ENCODE peak calls at places on chromosome 9, in five cellular contexts. One of them, this sample, is unnamed.

GRCh38 chr9:79610019-79610760 is 38.4 kb downstream of the TLE4 start:
- DNase-seq in brain microvascular endothelial cell: peak; percentile 4
- DNase-seq in CD8-positive, alpha-beta T cell: no peak
- DNase-seq in AG10803: peak; percentile 80
- DNase-seq in cardiac fibroblast: no peak
- DNase-seq in this sample: peak; percentile 79

GRCh38 chr9:134570151-134570621 is 71.4 kb upstream of the COL5A1 start:
- DNase-seq in brain microvascular endothelial cell: no peak
- DNase-seq in CD8-positive, alpha-beta T cell: no peak
- DNase-seq in AG10803: peak; percentile 73
- DNase-seq in cardiac fibroblast: no peak
- DNase-seq in this sample: no peak

GRCh38 chr9:84343111-84343521 is 2.6 kb upstream of the SLC28A3 start:
- DNase-seq in brain microvascular endothelial cell: peak; percentile 85
- DNase-seq in CD8-positive, alpha-beta T cell: no peak
- DNase-seq in AG10803: no peak
- DNase-seq in cardiac fibroblast: peak; percentile 89
- DNase-seq in this sample: peak; percentile 28

GRCh38 chr9:112856843-112857242 is 33.8 kb downstream of the SLC46A2 start:
- DNase-seq in brain microvascular endothelial cell: no peak
- DNase-seq in CD8-positive, alpha-beta T cell: no peak
- DNase-seq in AG10803: no peak
- DNase-seq in cardiac fibroblast: no peak
- DNase-seq in this sample: no peak

GRCh38 chr9:113665756-113666155 is 202.2 kb downstream of the RGS3 start:
- DNase-seq in brain microvascular endothelial cell: no peak
- DNase-seq in CD8-positive, alpha-beta T cell: no peak
- DNase-seq in AG10803: no peak
- DNase-seq in cardiac fibroblast: no peak
- DNase-seq in this sample: no peak

GRCh38 chr9:95729066-95729465 is 146.4 kb upstream of the ERCC6L2 start:
- DNase-seq in brain microvascular endothelial cell: no peak
- DNase-seq in CD8-positive, alpha-beta T cell: no peak
- DNase-seq in AG10803: no peak
- DNase-seq in cardiac fibroblast: no peak
- DNase-seq in this sample: no peak

GRCh38 chr9:83966209-83966582 is 13.8 kb downstream of the HNRNPK start:
- DNase-seq in brain microvascular endothelial cell: no peak
- DNase-seq in CD8-positive, alpha-beta T cell: no peak
- DNase-seq in AG10803: no peak
- DNase-seq in cardiac fibroblast: no peak
- DNase-seq in this sample: no peak

GRCh38 chr9:91034976-91035824 is 233.6 kb downstream of the SYK start:
- DNase-seq in brain microvascular endothelial cell: no peak
- DNase-seq in CD8-positive, alpha-beta T cell: no peak
- DNase-seq in AG10803: no peak
- DNase-seq in cardiac fibroblast: no peak
- DNase-seq in this sample: no peak

GRCh38 chr9:112754578-112754977 is 4.0 kb downstream of the SNX30 start:
- DNase-seq in brain microvascular endothelial cell: no peak
- DNase-seq in CD8-positive, alpha-beta T cell: peak; percentile 56
- DNase-seq in AG10803: peak; percentile 64
- DNase-seq in cardiac fibroblast: peak; percentile 40
- DNase-seq in this sample: no peak

GRCh38 chr9:109966643-109967368 is 186.8 kb downstream of the PALM2AKAP2 start:
- DNase-seq in brain microvascular endothelial cell: no peak
- DNase-seq in CD8-positive, alpha-beta T cell: no peak
- DNase-seq in AG10803: no peak
- DNase-seq in cardiac fibroblast: no peak
- DNase-seq in this sample: no peak

GRCh38 chr9:114696814-114697544 is 15.0 kb upstream of the TEX48 start:
- DNase-seq in brain microvascular endothelial cell: peak; percentile 34
- DNase-seq in CD8-positive, alpha-beta T cell: no peak
- DNase-seq in AG10803: no peak
- DNase-seq in cardiac fibroblast: no peak
- DNase-seq in this sample: peak; percentile 56

GRCh38 chr9:134025606-134026541 is 593 bp downstream of the BRD3OS start:
- DNase-seq in brain microvascular endothelial cell: peak; percentile 14
- DNase-seq in CD8-positive, alpha-beta T cell: peak; percentile 70
- DNase-seq in AG10803: peak; percentile 40
- DNase-seq in cardiac fibroblast: peak; percentile 48
- DNase-seq in this sample: peak; percentile 42

GRCh38 chr9:70079364-70080103 is 35.9 kb downstream of the MAMDC2 start:
- DNase-seq in brain microvascular endothelial cell: no peak
- DNase-seq in CD8-positive, alpha-beta T cell: no peak
- DNase-seq in AG10803: peak; percentile 67
- DNase-seq in cardiac fibroblast: peak; percentile 38
- DNase-seq in this sample: no peak

GRCh38 chr9:13587581-13587980 is 308.1 kb upstream of the MPDZ start:
- DNase-seq in brain microvascular endothelial cell: no peak
- DNase-seq in CD8-positive, alpha-beta T cell: no peak
- DNase-seq in AG10803: no peak
- DNase-seq in cardiac fibroblast: no peak
- DNase-seq in this sample: no peak

GRCh38 chr9:89814340-89815040 is 209.7 kb downstream of the GADD45G start:
- DNase-seq in brain microvascular endothelial cell: peak; percentile 56
- DNase-seq in CD8-positive, alpha-beta T cell: peak; percentile 36
- DNase-seq in AG10803: peak; percentile 18
- DNase-seq in cardiac fibroblast: no peak
- DNase-seq in this sample: peak; percentile 57

GRCh38 chr9:100322954-100323536 is 29.7 kb downstream of the TEX10 start:
- DNase-seq in brain microvascular endothelial cell: peak; percentile 61
- DNase-seq in CD8-positive, alpha-beta T cell: no peak
- DNase-seq in AG10803: peak; percentile 44
- DNase-seq in cardiac fibroblast: peak; percentile 63
- DNase-seq in this sample: peak; percentile 56

GRCh38 chr9:109206670-109207069 is 39.6 kb upstream of the FRRS1L start:
- DNase-seq in brain microvascular endothelial cell: no peak
- DNase-seq in CD8-positive, alpha-beta T cell: no peak
- DNase-seq in AG10803: no peak
- DNase-seq in cardiac fibroblast: no peak
- DNase-seq in this sample: no peak

GRCh38 chr9:123658792-123659191 is 271.1 kb downstream of the DENND1A start:
- DNase-seq in brain microvascular endothelial cell: no peak
- DNase-seq in CD8-positive, alpha-beta T cell: no peak
- DNase-seq in AG10803: no peak
- DNase-seq in cardiac fibroblast: peak; percentile 16
- DNase-seq in this sample: no peak

GRCh38 chr9:71710856-71711255 is 57.5 kb downstream of the CEMIP2 start:
- DNase-seq in brain microvascular endothelial cell: no peak
- DNase-seq in CD8-positive, alpha-beta T cell: no peak
- DNase-seq in AG10803: no peak
- DNase-seq in cardiac fibroblast: no peak
- DNase-seq in this sample: no peak

GRCh38 chr9:71072587-71072986 is 48.8 kb downstream of the TRPM3 start:
- DNase-seq in brain microvascular endothelial cell: no peak
- DNase-seq in CD8-positive, alpha-beta T cell: no peak
- DNase-seq in AG10803: peak; percentile 26
- DNase-seq in cardiac fibroblast: no peak
- DNase-seq in this sample: no peak

GRCh38 chr9:36980148-36980974 is 53.7 kb downstream of the PAX5 start:
- DNase-seq in brain microvascular endothelial cell: no peak
- DNase-seq in CD8-positive, alpha-beta T cell: no peak
- DNase-seq in AG10803: no peak
- DNase-seq in cardiac fibroblast: no peak
- DNase-seq in this sample: no peak

GRCh38 chr9:124752967-124753366 is 18.1 kb downstream of the NR6A1 start:
- DNase-seq in brain microvascular endothelial cell: no peak
- DNase-seq in CD8-positive, alpha-beta T cell: no peak
- DNase-seq in AG10803: peak; percentile 70
- DNase-seq in cardiac fibroblast: no peak
- DNase-seq in this sample: peak; percentile 78

GRCh38 chr9:130974697-130975096 is 34.3 kb upstream of the LAMC3 start:
- DNase-seq in brain microvascular endothelial cell: no peak
- DNase-seq in CD8-positive, alpha-beta T cell: no peak
- DNase-seq in AG10803: no peak
- DNase-seq in cardiac fibroblast: no peak
- DNase-seq in this sample: no peak

GRCh38 chr9:77887660-77888059 is 144.0 kb downstream of the GNAQ start:
- DNase-seq in brain microvascular endothelial cell: no peak
- DNase-seq in CD8-positive, alpha-beta T cell: no peak
- DNase-seq in AG10803: no peak
- DNase-seq in cardiac fibroblast: no peak
- DNase-seq in this sample: no peak

GRCh38 chr9:15250013-15250412 is 57.0 kb downstream of the TTC39B start:
- DNase-seq in brain microvascular endothelial cell: no peak
- DNase-seq in CD8-positive, alpha-beta T cell: no peak
- DNase-seq in AG10803: no peak
- DNase-seq in cardiac fibroblast: peak; percentile 15
- DNase-seq in this sample: no peak

GRCh38 chr9:92728831-92729734 is 35.5 kb downstream of the BICD2 start:
- DNase-seq in brain microvascular endothelial cell: no peak
- DNase-seq in CD8-positive, alpha-beta T cell: peak; percentile 44
- DNase-seq in AG10803: peak; percentile 42
- DNase-seq in cardiac fibroblast: peak; percentile 24
- DNase-seq in this sample: no peak

GRCh38 chr9:93345630-93346239 is 105.8 kb upstream of the FAM120A start:
- DNase-seq in brain microvascular endothelial cell: no peak
- DNase-seq in CD8-positive, alpha-beta T cell: no peak
- DNase-seq in AG10803: no peak
- DNase-seq in cardiac fibroblast: no peak
- DNase-seq in this sample: no peak

GRCh38 chr9:116842658-116843057 is 155.6 kb downstream of the TRIM32 start:
- DNase-seq in brain microvascular endothelial cell: no peak
- DNase-seq in CD8-positive, alpha-beta T cell: no peak
- DNase-seq in AG10803: no peak
- DNase-seq in cardiac fibroblast: no peak
- DNase-seq in this sample: no peak
- TF ChIP-seq CTCF in brain microvascular endothelial cell: no peak
- TF ChIP-seq CTCF in CD8-positive, alpha-beta T cell: no peak
- TF ChIP-seq CTCF in AG10803: no peak
- TF ChIP-seq CTCF in cardiac fibroblast: no peak
- TF ChIP-seq CTCF in this sample: no peak

DNA sequence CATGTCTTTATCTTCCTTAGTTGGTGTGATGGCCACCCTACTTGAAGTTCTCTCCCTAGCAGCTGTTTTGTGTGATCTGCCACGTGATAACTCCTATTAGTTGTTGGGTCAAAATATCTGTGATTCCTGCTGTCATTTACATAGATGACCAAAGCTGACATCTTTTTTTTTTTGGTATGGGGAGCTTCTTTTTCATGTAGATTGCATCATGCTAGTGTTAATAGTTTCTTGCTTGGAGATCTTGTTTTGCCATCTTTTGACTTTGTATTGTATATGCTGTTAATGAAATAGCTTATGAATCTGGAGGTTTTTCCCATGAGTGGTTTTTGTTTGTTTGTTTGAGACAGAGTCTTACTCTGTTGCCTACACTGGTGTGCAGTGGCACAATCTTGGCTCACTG is 243.8 kb downstream of the KDM4C start:
- DNase-seq in brain microvascular endothelial cell: no peak
- DNase-seq in CD8-positive, alpha-beta T cell: no peak
- DNase-seq in AG10803: no peak
- DNase-seq in cardiac fibroblast: no peak
- DNase-seq in this sample: no peak
- H3K4me3 ChIP-seq in brain microvascular endothelial cell: no peak overlapping the region
- H3K4me3 ChIP-seq in CD8-positive, alpha-beta T cell: no peak overlapping the region
- H3K4me3 ChIP-seq in AG10803: no peak overlapping the region
- H3K4me3 ChIP-seq in cardiac fibroblast: no peak overlapping the region
- H3K4me3 ChIP-seq in this sample: no peak overlapping the region

GRCh38 chr9:35616681-35617459 is 1.3 kb downstream of the CD72 start:
- DNase-seq in brain microvascular endothelial cell: peak; percentile 43
- DNase-seq in CD8-positive, alpha-beta T cell: peak; percentile 81
- DNase-seq in AG10803: peak; percentile 50
- DNase-seq in cardiac fibroblast: peak; percentile 63
- DNase-seq in this sample: peak; percentile 27
- TF ChIP-seq CTCF in brain microvascular endothelial cell: peak; percentile 19
- TF ChIP-seq CTCF in CD8-positive, alpha-beta T cell: peak; percentile 22
- TF ChIP-seq CTCF in AG10803: no peak
- TF ChIP-seq CTCF in cardiac fibroblast: no peak
- TF ChIP-seq CTCF in this sample: peak; percentile 0

DNA sequence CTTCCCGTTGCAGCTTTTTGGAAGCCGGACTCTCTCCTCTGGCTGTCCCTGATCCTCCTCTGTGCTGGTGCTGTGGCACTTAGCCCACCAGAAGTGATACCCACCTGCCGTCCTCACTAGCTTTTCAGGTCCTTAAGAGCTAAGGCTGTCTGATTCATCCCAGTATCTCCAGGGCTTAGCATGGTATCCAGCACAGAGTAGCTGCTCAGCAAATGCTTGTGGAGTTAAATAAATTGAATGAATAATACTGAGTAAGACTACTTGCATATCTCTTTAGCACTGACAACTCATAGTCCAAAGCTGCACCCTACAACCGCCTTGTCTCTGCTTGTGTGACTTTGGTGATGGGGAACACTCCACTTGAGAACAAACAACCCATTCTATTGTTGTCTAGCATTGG is 7.7 kb upstream of the XPA start:
- DNase-seq in brain microvascular endothelial cell: peak; percentile 22
- DNase-seq in CD8-positive, alpha-beta T cell: no peak
- DNase-seq in AG10803: no peak
- DNase-seq in cardiac fibroblast: no peak
- DNase-seq in this sample: no peak
- H3K4me3 ChIP-seq in brain microvascular endothelial cell: no peak overlapping the region
- H3K4me3 ChIP-seq in CD8-positive, alpha-beta T cell: no peak overlapping the region
- H3K4me3 ChIP-seq in AG10803: no peak overlapping the region
- H3K4me3 ChIP-seq in cardiac fibroblast: no peak overlapping the region
- H3K4me3 ChIP-seq in this sample: no peak overlapping the region

GRCh38 chr9:72880821-72881220 is 72.0 kb downstream of the ALDH1A1 start:
- DNase-seq in brain microvascular endothelial cell: no peak
- DNase-seq in CD8-positive, alpha-beta T cell: no peak
- DNase-seq in AG10803: peak; percentile 51
- DNase-seq in cardiac fibroblast: no peak
- DNase-seq in this sample: no peak
- TF ChIP-seq CTCF in brain microvascular endothelial cell: no peak
- TF ChIP-seq CTCF in CD8-positive, alpha-beta T cell: no peak
- TF ChIP-seq CTCF in AG10803: no peak
- TF ChIP-seq CTCF in cardiac fibroblast: no peak
- TF ChIP-seq CTCF in this sample: no peak

DNA sequence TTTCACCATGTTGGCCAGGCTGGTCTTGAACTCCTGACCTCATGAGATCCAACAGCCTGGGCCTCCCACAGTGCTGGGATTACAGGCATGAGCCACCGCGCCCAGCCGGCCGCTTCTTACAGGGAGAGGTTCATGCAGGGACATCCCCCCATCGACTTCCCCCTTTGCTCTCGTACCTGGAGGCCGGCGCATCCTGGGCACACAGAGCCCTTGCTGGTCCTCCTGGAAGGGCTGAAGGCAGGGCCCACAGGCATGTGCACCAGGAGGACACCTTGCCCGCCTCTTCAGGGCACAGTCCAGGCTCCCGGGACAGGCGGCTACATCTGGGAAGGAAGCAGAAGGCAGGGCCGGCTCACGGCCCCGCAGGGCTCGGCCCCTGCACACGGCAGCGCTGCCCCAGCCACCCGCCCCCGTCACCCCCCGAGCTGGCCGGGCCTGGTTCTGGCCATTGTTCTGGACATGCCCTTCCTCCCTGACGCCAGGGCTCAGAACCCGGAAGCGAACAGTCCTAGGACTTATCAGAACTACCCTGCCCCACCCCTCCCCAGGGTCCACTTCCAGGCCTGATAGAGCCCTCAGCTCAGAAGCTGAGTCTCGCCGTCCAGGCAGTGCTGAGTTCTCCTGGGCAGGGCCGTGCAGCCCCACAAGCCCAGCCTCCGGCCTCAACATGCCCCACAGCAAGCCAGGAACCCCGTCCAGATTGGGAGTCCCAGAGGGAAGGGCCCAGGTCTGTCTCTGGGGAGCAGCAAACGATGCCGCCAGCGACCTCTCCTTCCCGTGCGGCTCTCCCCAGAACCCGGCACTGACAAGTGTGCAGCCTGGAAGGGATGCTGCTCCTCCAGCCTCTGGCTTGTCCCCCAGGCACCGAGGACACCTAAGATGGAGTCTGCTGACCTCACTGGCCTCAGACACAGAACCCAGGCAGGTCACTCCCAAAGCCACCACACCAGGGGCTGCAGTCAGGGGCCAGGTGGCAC is 2.9 kb downstream of the NPDC1 start:
- DNase-seq in brain microvascular endothelial cell: no peak
- DNase-seq in CD8-positive, alpha-beta T cell: no peak
- DNase-seq in AG10803: no peak
- DNase-seq in cardiac fibroblast: no peak
- DNase-seq in this sample: no peak
- H3K4me3 ChIP-seq in brain microvascular endothelial cell: no peak overlapping the region
- H3K4me3 ChIP-seq in CD8-positive, alpha-beta T cell: no peak overlapping the region
- H3K4me3 ChIP-seq in AG10803: no peak overlapping the region
- H3K4me3 ChIP-seq in cardiac fibroblast: no peak overlapping the region
- H3K4me3 ChIP-seq in this sample: no peak overlapping the region

This sample was measured in astrocyte of the spinal cord.